ENCODE peak calls at places on chromosomes 4 and X, in ten cellular contexts. One of them, this sample, is unnamed. For H3K4me1, the result is how much of the 10 kb centered on the place peaks cover.

GRCh38 chrX:136931661-136932060 is 51.1 kb upstream of the RBMX start:
- DNase-seq in SJSA1: no peak
- DNase-seq in psoas muscle: no peak
- DNase-seq in mammary epithelial cell: no peak
- DNase-seq in neural progenitor cell: no peak
- DNase-seq in esophagus muscularis mucosa: no peak
- DNase-seq in naive thymus-derived CD4-positive, alpha-beta T cell: no peak
- DNase-seq in colonic mucosa: no peak
- DNase-seq in SK-N-SH: no peak
- DNase-seq in HCT116: no peak
- DNase-seq in this sample: no peak

GRCh38 chrX:119885554-119886428 is 9.9 kb upstream of the AKAP14 start:
- DNase-seq in SJSA1: no peak
- DNase-seq in psoas muscle: no peak
- DNase-seq in mammary epithelial cell: no peak
- DNase-seq in neural progenitor cell: no peak
- DNase-seq in esophagus muscularis mucosa: no peak
- DNase-seq in naive thymus-derived CD4-positive, alpha-beta T cell: peak
- DNase-seq in colonic mucosa: peak
- DNase-seq in SK-N-SH: no peak
- DNase-seq in HCT116: no peak
- DNase-seq in this sample: peak

GRCh38 chr4:100852326-100852725 is 334.5 kb upstream of the EMCN start:
- DNase-seq in SJSA1: no peak
- DNase-seq in psoas muscle: no peak
- DNase-seq in mammary epithelial cell: no peak
- DNase-seq in neural progenitor cell: no peak
- DNase-seq in esophagus muscularis mucosa: no peak
- DNase-seq in naive thymus-derived CD4-positive, alpha-beta T cell: no peak
- DNase-seq in colonic mucosa: no peak
- DNase-seq in SK-N-SH: no peak
- DNase-seq in HCT116: no peak
- DNase-seq in this sample: no peak

GRCh38 chrX:71917621-71918341 is 7.1 kb downstream of the NHSL2 start:
- DNase-seq in SJSA1: no peak
- DNase-seq in psoas muscle: no peak
- DNase-seq in mammary epithelial cell: no peak
- DNase-seq in neural progenitor cell: no peak
- DNase-seq in esophagus muscularis mucosa: no peak
- DNase-seq in naive thymus-derived CD4-positive, alpha-beta T cell: no peak
- DNase-seq in colonic mucosa: no peak
- DNase-seq in SK-N-SH: no peak
- DNase-seq in HCT116: no peak
- DNase-seq in this sample: no peak

GRCh38 chr4:186058253-186058979 is 10.5 kb upstream of the TLR3 start:
- DNase-seq in SJSA1: no peak
- DNase-seq in psoas muscle: no peak
- DNase-seq in mammary epithelial cell: no peak
- DNase-seq in neural progenitor cell: no peak
- DNase-seq in esophagus muscularis mucosa: no peak
- DNase-seq in naive thymus-derived CD4-positive, alpha-beta T cell: no peak
- DNase-seq in colonic mucosa: no peak
- DNase-seq in SK-N-SH: no peak
- DNase-seq in HCT116: no peak
- DNase-seq in this sample: no peak

GRCh38 chr4:136476773-136477172 is 1055.5 kb downstream of the PCDH18 start:
- DNase-seq in SJSA1: no peak
- DNase-seq in psoas muscle: no peak
- DNase-seq in mammary epithelial cell: no peak
- DNase-seq in neural progenitor cell: no peak
- DNase-seq in esophagus muscularis mucosa: no peak
- DNase-seq in naive thymus-derived CD4-positive, alpha-beta T cell: no peak
- DNase-seq in colonic mucosa: no peak
- DNase-seq in SK-N-SH: peak
- DNase-seq in HCT116: no peak
- DNase-seq in this sample: no peak

GRCh38 chr4:125187621-125188176 is 127.1 kb upstream of the FAT4 start:
- DNase-seq in SJSA1: no peak
- DNase-seq in psoas muscle: no peak
- DNase-seq in mammary epithelial cell: peak
- DNase-seq in neural progenitor cell: no peak
- DNase-seq in esophagus muscularis mucosa: no peak
- DNase-seq in naive thymus-derived CD4-positive, alpha-beta T cell: no peak
- DNase-seq in colonic mucosa: no peak
- DNase-seq in SK-N-SH: no peak
- DNase-seq in HCT116: no peak
- DNase-seq in this sample: no peak

GRCh38 chrX:39907964-39908616 is 189.7 kb downstream of the BCOR start:
- DNase-seq in SJSA1: peak
- DNase-seq in psoas muscle: peak
- DNase-seq in mammary epithelial cell: peak
- DNase-seq in neural progenitor cell: no peak
- DNase-seq in esophagus muscularis mucosa: no peak
- DNase-seq in naive thymus-derived CD4-positive, alpha-beta T cell: no peak
- DNase-seq in colonic mucosa: no peak
- DNase-seq in SK-N-SH: peak
- DNase-seq in HCT116: peak
- DNase-seq in this sample: no peak

GRCh38 chrX:72002886-72003285 is 92.2 kb downstream of the NHSL2 start:
- DNase-seq in SJSA1: no peak
- DNase-seq in psoas muscle: no peak
- DNase-seq in mammary epithelial cell: no peak
- DNase-seq in neural progenitor cell: no peak
- DNase-seq in esophagus muscularis mucosa: no peak
- DNase-seq in naive thymus-derived CD4-positive, alpha-beta T cell: no peak
- DNase-seq in colonic mucosa: no peak
- DNase-seq in SK-N-SH: no peak
- DNase-seq in HCT116: no peak
- DNase-seq in this sample: no peak

GRCh38 chr4:93764647-93765246 is 63.8 kb upstream of the ATOH1 start:
- DNase-seq in SJSA1: no peak
- DNase-seq in psoas muscle: no peak
- DNase-seq in mammary epithelial cell: peak
- DNase-seq in neural progenitor cell: peak
- DNase-seq in esophagus muscularis mucosa: no peak
- DNase-seq in naive thymus-derived CD4-positive, alpha-beta T cell: no peak
- DNase-seq in colonic mucosa: peak
- DNase-seq in SK-N-SH: peak
- DNase-seq in HCT116: peak
- DNase-seq in this sample: peak

DNA sequence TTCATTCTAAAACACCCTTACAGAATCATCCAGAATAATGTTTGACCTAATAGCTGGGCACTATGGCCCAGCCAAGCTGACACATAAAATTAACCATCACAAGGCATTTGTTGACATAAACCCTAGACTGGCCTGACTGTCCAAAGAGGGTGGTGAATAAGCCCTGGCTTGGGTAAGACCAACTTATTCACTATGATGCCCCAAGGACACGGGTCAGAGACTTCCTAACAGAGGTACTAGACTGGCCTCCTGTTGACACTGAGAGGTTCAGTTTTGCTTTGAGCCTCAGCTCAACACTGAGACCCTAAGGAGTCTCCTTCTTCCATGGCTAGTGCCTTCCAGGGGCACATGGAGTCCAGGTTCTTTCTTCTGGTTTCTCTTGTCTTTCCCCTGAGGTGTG is 21.3 kb downstream of the FGF2 start:
- DNase-seq in SJSA1: no peak
- DNase-seq in psoas muscle: no peak
- DNase-seq in mammary epithelial cell: no peak
- DNase-seq in neural progenitor cell: no peak
- DNase-seq in esophagus muscularis mucosa: no peak
- DNase-seq in naive thymus-derived CD4-positive, alpha-beta T cell: no peak
- DNase-seq in colonic mucosa: no peak
- DNase-seq in SK-N-SH: no peak
- DNase-seq in HCT116: no peak
- DNase-seq in this sample: no peak
- H3K4me1 ChIP-seq in SJSA1: under half
- H3K4me1 ChIP-seq in psoas muscle: under half
- H3K4me1 ChIP-seq in mammary epithelial cell: under half
- H3K4me1 ChIP-seq in neural progenitor cell: under half
- H3K4me1 ChIP-seq in esophagus muscularis mucosa: under half
- H3K4me1 ChIP-seq in naive thymus-derived CD4-positive, alpha-beta T cell: under half
- H3K4me1 ChIP-seq in colonic mucosa: under half
- H3K4me1 ChIP-seq in SK-N-SH: under half
- H3K4me1 ChIP-seq in HCT116: under half
- H3K4me1 ChIP-seq in this sample: under half

GRCh38 chrX:129721414-129721813 is 17.4 kb upstream of the XPNPEP2 start:
- DNase-seq in SJSA1: no peak
- DNase-seq in psoas muscle: no peak
- DNase-seq in mammary epithelial cell: no peak
- DNase-seq in neural progenitor cell: no peak
- DNase-seq in esophagus muscularis mucosa: no peak
- DNase-seq in naive thymus-derived CD4-positive, alpha-beta T cell: no peak
- DNase-seq in colonic mucosa: no peak
- DNase-seq in SK-N-SH: no peak
- DNase-seq in HCT116: no peak
- DNase-seq in this sample: no peak

GRCh38 chrX:129719268-129719667 is 19.5 kb upstream of the XPNPEP2 start:
- DNase-seq in SJSA1: no peak
- DNase-seq in psoas muscle: no peak
- DNase-seq in mammary epithelial cell: no peak
- DNase-seq in neural progenitor cell: no peak
- DNase-seq in esophagus muscularis mucosa: no peak
- DNase-seq in naive thymus-derived CD4-positive, alpha-beta T cell: no peak
- DNase-seq in colonic mucosa: no peak
- DNase-seq in SK-N-SH: no peak
- DNase-seq in HCT116: no peak
- DNase-seq in this sample: no peak

GRCh38 chrX:129720741-129721140 is 18.0 kb upstream of the XPNPEP2 start:
- DNase-seq in SJSA1: no peak
- DNase-seq in psoas muscle: no peak
- DNase-seq in mammary epithelial cell: no peak
- DNase-seq in neural progenitor cell: no peak
- DNase-seq in esophagus muscularis mucosa: no peak
- DNase-seq in naive thymus-derived CD4-positive, alpha-beta T cell: no peak
- DNase-seq in colonic mucosa: no peak
- DNase-seq in SK-N-SH: no peak
- DNase-seq in HCT116: no peak
- DNase-seq in this sample: no peak

GRCh38 chrX:129718701-129719100 is 20.1 kb upstream of the XPNPEP2 start:
- DNase-seq in SJSA1: no peak
- DNase-seq in psoas muscle: no peak
- DNase-seq in mammary epithelial cell: no peak
- DNase-seq in neural progenitor cell: no peak
- DNase-seq in esophagus muscularis mucosa: no peak
- DNase-seq in naive thymus-derived CD4-positive, alpha-beta T cell: no peak
- DNase-seq in colonic mucosa: no peak
- DNase-seq in SK-N-SH: no peak
- DNase-seq in HCT116: no peak
- DNase-seq in this sample: no peak

DNA sequence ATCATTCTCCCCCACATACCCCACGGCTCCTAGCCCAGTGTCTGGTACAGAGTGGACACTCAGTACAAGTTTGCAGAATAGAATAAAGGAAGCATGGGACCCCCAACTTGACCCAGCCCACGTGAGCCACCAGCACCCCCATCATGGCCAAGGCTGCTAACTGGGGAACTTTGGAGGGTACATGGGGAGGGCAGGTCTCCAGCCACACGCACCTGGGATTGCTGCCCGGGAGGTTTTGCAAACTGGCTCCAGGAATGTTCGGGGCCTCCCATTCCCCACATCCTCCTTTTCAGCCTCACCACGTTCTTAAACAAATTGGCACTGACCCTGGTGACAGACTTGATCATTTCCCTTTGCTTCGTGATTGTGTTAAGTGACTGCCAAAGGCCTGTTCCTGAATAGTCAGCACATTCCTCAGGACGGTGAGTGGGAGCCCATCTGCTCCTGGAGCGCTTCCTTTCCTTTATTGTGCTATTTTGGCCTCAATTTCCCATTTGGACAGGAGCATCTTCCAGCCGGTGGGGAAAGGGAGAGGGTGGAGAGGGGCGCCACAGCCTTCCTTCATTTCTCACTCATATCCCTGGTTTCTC is 18.8 kb upstream of the XPNPEP2 start:
- DNase-seq in SJSA1: no peak
- DNase-seq in psoas muscle: no peak
- DNase-seq in mammary epithelial cell: no peak
- DNase-seq in neural progenitor cell: no peak
- DNase-seq in esophagus muscularis mucosa: no peak
- DNase-seq in naive thymus-derived CD4-positive, alpha-beta T cell: no peak
- DNase-seq in colonic mucosa: no peak
- DNase-seq in SK-N-SH: no peak
- DNase-seq in HCT116: no peak
- DNase-seq in this sample: no peak
- H3K4me1 ChIP-seq in SJSA1: under half
- H3K4me1 ChIP-seq in psoas muscle: under half
- H3K4me1 ChIP-seq in mammary epithelial cell: under half
- H3K4me1 ChIP-seq in neural progenitor cell: under half
- H3K4me1 ChIP-seq in esophagus muscularis mucosa: under half
- H3K4me1 ChIP-seq in naive thymus-derived CD4-positive, alpha-beta T cell: under half
- H3K4me1 ChIP-seq in colonic mucosa: under half
- H3K4me1 ChIP-seq in SK-N-SH: under half
- H3K4me1 ChIP-seq in HCT116: under half
- H3K4me1 ChIP-seq in this sample: under half

DNA sequence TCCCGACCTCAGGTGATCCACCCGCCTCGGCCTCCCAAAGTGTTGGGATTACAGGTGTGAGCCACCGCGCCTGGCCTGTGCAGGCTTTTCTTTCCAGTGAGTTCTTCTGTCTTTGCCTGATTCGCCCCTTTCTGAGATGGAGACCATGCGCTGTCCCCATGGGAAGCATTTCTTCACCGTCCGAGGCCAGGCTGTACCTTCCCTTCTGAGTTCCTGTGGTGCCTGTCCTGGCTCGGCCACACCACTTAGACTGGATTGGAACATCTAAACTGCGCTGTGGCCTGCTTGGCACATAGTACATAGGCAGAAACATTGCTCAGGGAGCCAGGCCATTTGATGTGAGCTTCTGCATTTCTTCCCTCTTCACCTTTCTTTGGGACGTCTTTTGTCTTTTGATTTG is 23.7 kb downstream of the FAM193A start:
- DNase-seq in SJSA1: no peak
- DNase-seq in psoas muscle: no peak
- DNase-seq in mammary epithelial cell: no peak
- DNase-seq in neural progenitor cell: no peak
- DNase-seq in esophagus muscularis mucosa: no peak
- DNase-seq in naive thymus-derived CD4-positive, alpha-beta T cell: no peak
- DNase-seq in colonic mucosa: no peak
- DNase-seq in SK-N-SH: no peak
- DNase-seq in HCT116: no peak
- DNase-seq in this sample: no peak
- H3K4me1 ChIP-seq in SJSA1: under half
- H3K4me1 ChIP-seq in psoas muscle: under half
- H3K4me1 ChIP-seq in mammary epithelial cell: under half
- H3K4me1 ChIP-seq in neural progenitor cell: under half
- H3K4me1 ChIP-seq in esophagus muscularis mucosa: under half
- H3K4me1 ChIP-seq in naive thymus-derived CD4-positive, alpha-beta T cell: under half
- H3K4me1 ChIP-seq in colonic mucosa: under half
- H3K4me1 ChIP-seq in SK-N-SH: under half
- H3K4me1 ChIP-seq in HCT116: under half
- H3K4me1 ChIP-seq in this sample: under half

GRCh38 chr4:177461606-177462005 is 19.4 kb upstream of the AGA start:
- DNase-seq in SJSA1: no peak
- DNase-seq in psoas muscle: no peak
- DNase-seq in mammary epithelial cell: no peak
- DNase-seq in neural progenitor cell: no peak
- DNase-seq in esophagus muscularis mucosa: no peak
- DNase-seq in naive thymus-derived CD4-positive, alpha-beta T cell: no peak
- DNase-seq in colonic mucosa: no peak
- DNase-seq in SK-N-SH: no peak
- DNase-seq in HCT116: no peak
- DNase-seq in this sample: no peak
- H3K4me1 ChIP-seq in SJSA1: under half
- H3K4me1 ChIP-seq in psoas muscle: under half
- H3K4me1 ChIP-seq in mammary epithelial cell: under half
- H3K4me1 ChIP-seq in neural progenitor cell: under half
- H3K4me1 ChIP-seq in esophagus muscularis mucosa: under half
- H3K4me1 ChIP-seq in naive thymus-derived CD4-positive, alpha-beta T cell: under half
- H3K4me1 ChIP-seq in colonic mucosa: under half
- H3K4me1 ChIP-seq in SK-N-SH: under half
- H3K4me1 ChIP-seq in HCT116: under half
- H3K4me1 ChIP-seq in this sample: under half